ENCODE peak calls at places on chromosomes 3 and 15, in ten cellular contexts. L, I, B, J, H, A, F, Z, X and G are unnamed samples.
A peak's percentile ranks its signal among the peaks of the same experiment; 100 is the strongest.

GRCh38 chr3:355622-356021 is 159.1 kb downstream of the CHL1 start:
- DNase-seq in B (no peak), X (no peak), J (no peak), F (no peak), L (no peak), I (peak; percentile 30), A (no peak), Z (no peak), H (no peak), G (no peak)

GRCh38 chr3:172711457-172711800 is 562 bp upstream of the NCEH1 start:
- DNase-seq in I (no peak), A (peak; percentile 21), X (no peak), F (no peak), L (no peak), Z (no peak), B (no peak), J (no peak), H (no peak), G (no peak)

GRCh38 chr3:108485146-108485545 is 25.2 kb downstream of the MYH15 start:
- DNase-seq in F (peak; percentile 89), H (no peak), J (no peak), Z (no peak), L (no peak), X (no peak), I (no peak), B (peak; percentile 87), A (no peak), G (peak; percentile 21)

GRCh38 chr3:150349314-150350097 is 58.6 kb upstream of the TSC22D2 start:
- DNase-seq in B (peak; percentile 62), Z (no peak), J (no peak), I (no peak), X (no peak), A (no peak), L (no peak), H (no peak), F (peak; percentile 92), G (peak; percentile 81)

GRCh38 chr15:56174649-56175048 is 69.0 kb downstream of the RFX7 start:
- DNase-seq in J (no peak), X (no peak), B (no peak), A (no peak), Z (no peak), I (no peak), F (no peak), H (no peak), L (no peak), G (no peak)

GRCh38 chr15:39953521-39953920 is 19.6 kb downstream of the EIF2AK4 start:
- DNase-seq in L (no peak), A (no peak), X (no peak), I (no peak), Z (no peak), H (no peak), F (no peak), J (no peak), B (no peak), G (no peak)

GRCh38 chr3:186084264-186084663 is 24.6 kb downstream of the ETV5 start:
- DNase-seq in F (no peak), B (no peak), J (no peak), I (no peak), A (no peak), X (no peak), L (no peak), Z (no peak), H (no peak), G (no peak)

GRCh38 chr15:61206767-61207166 is 22.3 kb downstream of the RORA start:
- DNase-seq in L (no peak), A (no peak), F (no peak), I (no peak), B (no peak), H (no peak), Z (no peak), X (no peak), J (no peak), G (no peak)

GRCh38 chr3:193836511-193836910 is 243.5 kb downstream of the OPA1 start:
- DNase-seq in I (no peak), X (no peak), Z (no peak), A (no peak), H (no peak), J (no peak), L (no peak), B (no peak), F (no peak), G (no peak)

GRCh38 chr3:194167480-194167862 is 31.5 kb downstream of the HES1 start:
- DNase-seq in Z (no peak), J (no peak), X (no peak), L (no peak), B (no peak), I (no peak), F (no peak), H (no peak), A (no peak), G (no peak)

GRCh38 chr3:18890459-18890858 is 257.9 kb upstream of the KCNH8 start:
- DNase-seq in L (no peak), Z (no peak), X (no peak), I (no peak), F (no peak), H (no peak), J (no peak), B (no peak), A (no peak), G (no peak)

GRCh38 chr3:60182697-60183096 is 1068.6 kb downstream of the FHIT start:
- DNase-seq in F (no peak), B (no peak), J (no peak), Z (no peak), H (no peak), X (no peak), I (no peak), L (no peak), A (no peak), G (no peak)

GRCh38 chr15:35455201-35455600 is 90.8 kb downstream of the DPH6 start:
- DNase-seq in F (no peak), X (no peak), H (no peak), J (no peak), L (no peak), Z (no peak), B (no peak), A (no peak), I (no peak), G (no peak)

GRCh38 chr15:51917493-51917892 is 54.1 kb downstream of the LEO1 start:
- DNase-seq in A (no peak), B (peak; percentile 80), F (no peak), Z (no peak), J (no peak), H (peak; percentile 11), I (no peak), L (no peak), X (no peak), G (no peak)

GRCh38 chr15:90481023-90481422 is 48.7 kb upstream of the CRTC3 start:
- DNase-seq in I (no peak), H (no peak), L (no peak), X (no peak), B (no peak), F (no peak), Z (no peak), A (no peak), J (no peak), G (no peak)

GRCh38 chr3:78887029-78887428 is 880.8 kb downstream of the ROBO1 start:
- DNase-seq in J (no peak), Z (no peak), F (no peak), H (no peak), X (no peak), A (no peak), L (no peak), B (no peak), I (no peak), G (no peak)

GRCh38 chr15:100125627-100126231 is 216.0 kb downstream of the ADAMTS17 start:
- DNase-seq in L (no peak), F (no peak), B (no peak), I (peak; percentile 71), A (no peak), J (no peak), Z (no peak), H (no peak), X (no peak), G (no peak)

GRCh38 chr3:140863481-140864084 is 78.1 kb upstream of the SLC25A36 start:
- DNase-seq in J (peak; percentile 25), H (peak; percentile 68), I (no peak), F (peak; percentile 87), X (peak; percentile 38), A (peak; percentile 24), L (no peak), Z (peak; percentile 76), B (peak; percentile 84), G (no peak)

GRCh38 chr3:109927161-109927560 is 589.8 kb upstream of the DPPA4 start:
- DNase-seq in H (no peak), J (peak; percentile 19), Z (no peak), B (no peak), A (no peak), X (no peak), F (no peak), I (no peak), L (no peak), G (no peak)

GRCh38 chr3:65703820-65704219 is 334.9 kb downstream of the MAGI1 start:
- DNase-seq in F (no peak), A (no peak), X (no peak), B (no peak), H (no peak), L (no peak), I (no peak), Z (no peak), J (no peak), G (no peak)

GRCh38 chr3:43998374-43998840 is 243.3 kb upstream of the TOPAZ1 start:
- DNase-seq in H (peak; percentile 48), I (no peak), B (peak; percentile 79), F (no peak), L (no peak), X (no peak), Z (no peak), A (no peak), J (no peak), G (no peak)

GRCh38 chr3:196140224-196140623 is 58.3 kb upstream of the TFRC start:
- DNase-seq in J (no peak), H (peak; percentile 35), Z (no peak), B (no peak), F (no peak), I (no peak), A (peak; percentile 63), L (no peak), X (no peak), G (no peak)

GRCh38 chr3:3200632-3201212 is 21.2 kb upstream of the CRBN start:
- DNase-seq in H (peak; percentile 54), I (peak; percentile 3), L (no peak), A (peak; percentile 24), B (peak; percentile 80), J (no peak), X (peak; percentile 36), Z (peak; percentile 48), F (peak; percentile 30), G (peak; percentile 14)

GRCh38 chr15:64749999-64750657 is 25.3 kb downstream of the RBPMS2 start:
- DNase-seq in L (no peak), H (peak; percentile 41), J (no peak), B (peak; percentile 92), A (no peak), F (no peak), Z (no peak), X (no peak), I (no peak), G (no peak)

GRCh38 chr15:73873889-73874511 is 636 bp downstream of the TBC1D21 start:
- DNase-seq in H (peak; percentile 31), Z (peak; percentile 29), X (no peak), B (peak; percentile 65), L (no peak), F (peak; percentile 47), J (no peak), I (no peak), A (peak; percentile 58), G (no peak)

GRCh38 chr15:55998478-55998877 is 5.1 kb upstream of the NEDD4 start:
- DNase-seq in H (no peak), L (no peak), B (no peak), I (no peak), J (no peak), A (no peak), Z (no peak), F (no peak), X (no peak), G (no peak)